ENCODE peak calls at places on chromosomes 5 and 9, in ten cellular contexts. One of them, this sample, is unnamed.

GRCh38 chr5:150538007-150538917 is 30.3 kb downstream of the NDST1 start:
- DNase-seq in HCT116: no peak
- DNase-seq in HFFc6: peak; percentile 88
- DNase-seq in stimulated activated CD4-positive, alpha-beta T cell treated with anti-CD3 and anti-CD28 coated beads, Interleukin-1b, Interleukin-23, amount 100 ng/mL, for 4 hours: no peak
- DNase-seq in astrocyte: peak; percentile 68
- DNase-seq in Calu3: no peak
- DNase-seq in RWPE1: no peak
- DNase-seq in SK-N-SH: no peak
- DNase-seq in sciatic nerve: no peak
- DNase-seq in NCI-H226: peak; percentile 46
- DNase-seq in this sample: no peak

GRCh38 chr5:142874537-142874936 is 104.4 kb downstream of the ARHGAP26 start:
- DNase-seq in HCT116: no peak
- DNase-seq in HFFc6: no peak
- DNase-seq in stimulated activated CD4-positive, alpha-beta T cell treated with anti-CD3 and anti-CD28 coated beads, Interleukin-1b, Interleukin-23, amount 100 ng/mL, for 4 hours: no peak
- DNase-seq in astrocyte: no peak
- DNase-seq in Calu3: peak; percentile 92
- DNase-seq in RWPE1: peak; percentile 68
- DNase-seq in SK-N-SH: no peak
- DNase-seq in sciatic nerve: peak; percentile 86
- DNase-seq in NCI-H226: peak; percentile 63
- DNase-seq in this sample: no peak

GRCh38 chr9:133991964-133992779 is at the start of gene VAV2:
- DNase-seq in HCT116: peak; percentile 29
- DNase-seq in HFFc6: no peak
- DNase-seq in stimulated activated CD4-positive, alpha-beta T cell treated with anti-CD3 and anti-CD28 coated beads, Interleukin-1b, Interleukin-23, amount 100 ng/mL, for 4 hours: peak; percentile 43
- DNase-seq in astrocyte: no peak
- DNase-seq in Calu3: peak; percentile 56
- DNase-seq in RWPE1: peak; percentile 57
- DNase-seq in SK-N-SH: peak; percentile 76
- DNase-seq in sciatic nerve: peak; percentile 82
- DNase-seq in NCI-H226: peak; percentile 66
- DNase-seq in this sample: no peak

GRCh38 chr5:173869316-173869715 is 18.8 kb upstream of the CPEB4 start:
- DNase-seq in HCT116: no peak
- DNase-seq in HFFc6: no peak
- DNase-seq in stimulated activated CD4-positive, alpha-beta T cell treated with anti-CD3 and anti-CD28 coated beads, Interleukin-1b, Interleukin-23, amount 100 ng/mL, for 4 hours: no peak
- DNase-seq in astrocyte: no peak
- DNase-seq in Calu3: no peak
- DNase-seq in RWPE1: no peak
- DNase-seq in SK-N-SH: no peak
- DNase-seq in sciatic nerve: no peak
- DNase-seq in NCI-H226: no peak
- DNase-seq in this sample: no peak

GRCh38 chr5:37716405-37716804 is 123.4 kb downstream of the GDNF start:
- DNase-seq in HCT116: no peak
- DNase-seq in HFFc6: no peak
- DNase-seq in stimulated activated CD4-positive, alpha-beta T cell treated with anti-CD3 and anti-CD28 coated beads, Interleukin-1b, Interleukin-23, amount 100 ng/mL, for 4 hours: no peak
- DNase-seq in astrocyte: no peak
- DNase-seq in Calu3: no peak
- DNase-seq in RWPE1: no peak
- DNase-seq in SK-N-SH: no peak
- DNase-seq in sciatic nerve: no peak
- DNase-seq in NCI-H226: no peak
- DNase-seq in this sample: no peak

GRCh38 chr9:22969350-22969979 is 522.8 kb downstream of the DMRTA1 start:
- DNase-seq in HCT116: no peak
- DNase-seq in HFFc6: no peak
- DNase-seq in stimulated activated CD4-positive, alpha-beta T cell treated with anti-CD3 and anti-CD28 coated beads, Interleukin-1b, Interleukin-23, amount 100 ng/mL, for 4 hours: no peak
- DNase-seq in astrocyte: no peak
- DNase-seq in Calu3: no peak
- DNase-seq in RWPE1: no peak
- DNase-seq in SK-N-SH: no peak
- DNase-seq in sciatic nerve: no peak
- DNase-seq in NCI-H226: no peak
- DNase-seq in this sample: no peak

GRCh38 chr9:125521462-125522327 is 185.3 kb downstream of the MAPKAP1 start:
- DNase-seq in HCT116: peak; percentile 76
- DNase-seq in HFFc6: peak; percentile 96
- DNase-seq in stimulated activated CD4-positive, alpha-beta T cell treated with anti-CD3 and anti-CD28 coated beads, Interleukin-1b, Interleukin-23, amount 100 ng/mL, for 4 hours: no peak
- DNase-seq in astrocyte: peak; percentile 99
- DNase-seq in Calu3: no peak
- DNase-seq in RWPE1: peak; percentile 95
- DNase-seq in SK-N-SH: no peak
- DNase-seq in sciatic nerve: no peak
- DNase-seq in NCI-H226: peak; percentile 89
- DNase-seq in this sample: no peak

GRCh38 chr5:71452876-71453275 is 2.6 kb upstream of the BDP1 start:
- DNase-seq in HCT116: no peak
- DNase-seq in HFFc6: no peak
- DNase-seq in stimulated activated CD4-positive, alpha-beta T cell treated with anti-CD3 and anti-CD28 coated beads, Interleukin-1b, Interleukin-23, amount 100 ng/mL, for 4 hours: no peak
- DNase-seq in astrocyte: no peak
- DNase-seq in Calu3: no peak
- DNase-seq in RWPE1: no peak
- DNase-seq in SK-N-SH: no peak
- DNase-seq in sciatic nerve: no peak
- DNase-seq in NCI-H226: no peak
- DNase-seq in this sample: no peak

GRCh38 chr9:90808226-90808797 is 6.7 kb downstream of the SYK start:
- DNase-seq in HCT116: no peak
- DNase-seq in HFFc6: no peak
- DNase-seq in stimulated activated CD4-positive, alpha-beta T cell treated with anti-CD3 and anti-CD28 coated beads, Interleukin-1b, Interleukin-23, amount 100 ng/mL, for 4 hours: no peak
- DNase-seq in astrocyte: no peak
- DNase-seq in Calu3: no peak
- DNase-seq in RWPE1: no peak
- DNase-seq in SK-N-SH: no peak
- DNase-seq in sciatic nerve: no peak
- DNase-seq in NCI-H226: no peak
- DNase-seq in this sample: no peak

GRCh38 chr9:116792271-116792670 is 105.2 kb downstream of the TRIM32 start:
- DNase-seq in HCT116: no peak
- DNase-seq in HFFc6: no peak
- DNase-seq in stimulated activated CD4-positive, alpha-beta T cell treated with anti-CD3 and anti-CD28 coated beads, Interleukin-1b, Interleukin-23, amount 100 ng/mL, for 4 hours: no peak
- DNase-seq in astrocyte: no peak
- DNase-seq in Calu3: no peak
- DNase-seq in RWPE1: no peak
- DNase-seq in SK-N-SH: peak; percentile 8
- DNase-seq in sciatic nerve: no peak
- DNase-seq in NCI-H226: no peak
- DNase-seq in this sample: peak; percentile 2

GRCh38 chr5:138972230-138972629 is 97.1 kb upstream of the LRRTM2 start:
- DNase-seq in HCT116: no peak
- DNase-seq in HFFc6: no peak
- DNase-seq in stimulated activated CD4-positive, alpha-beta T cell treated with anti-CD3 and anti-CD28 coated beads, Interleukin-1b, Interleukin-23, amount 100 ng/mL, for 4 hours: no peak
- DNase-seq in astrocyte: no peak
- DNase-seq in Calu3: no peak
- DNase-seq in RWPE1: no peak
- DNase-seq in SK-N-SH: no peak
- DNase-seq in sciatic nerve: no peak
- DNase-seq in NCI-H226: no peak
- DNase-seq in this sample: no peak

GRCh38 chr5:53386341-53386740 is 94.1 kb upstream of the FST start:
- DNase-seq in HCT116: no peak
- DNase-seq in HFFc6: peak; percentile 43
- DNase-seq in stimulated activated CD4-positive, alpha-beta T cell treated with anti-CD3 and anti-CD28 coated beads, Interleukin-1b, Interleukin-23, amount 100 ng/mL, for 4 hours: no peak
- DNase-seq in astrocyte: no peak
- DNase-seq in Calu3: no peak
- DNase-seq in RWPE1: no peak
- DNase-seq in SK-N-SH: no peak
- DNase-seq in sciatic nerve: no peak
- DNase-seq in NCI-H226: no peak
- DNase-seq in this sample: no peak

GRCh38 chr5:169248520-169248919 is 52.4 kb downstream of the SLIT3 start:
- DNase-seq in HCT116: no peak
- DNase-seq in HFFc6: no peak
- DNase-seq in stimulated activated CD4-positive, alpha-beta T cell treated with anti-CD3 and anti-CD28 coated beads, Interleukin-1b, Interleukin-23, amount 100 ng/mL, for 4 hours: no peak
- DNase-seq in astrocyte: no peak
- DNase-seq in Calu3: no peak
- DNase-seq in RWPE1: no peak
- DNase-seq in SK-N-SH: no peak
- DNase-seq in sciatic nerve: no peak
- DNase-seq in NCI-H226: no peak
- DNase-seq in this sample: no peak

GRCh38 chr5:14265574-14265973 is 122.4 kb downstream of the TRIO start:
- DNase-seq in HCT116: peak; percentile 74
- DNase-seq in HFFc6: peak; percentile 91
- DNase-seq in stimulated activated CD4-positive, alpha-beta T cell treated with anti-CD3 and anti-CD28 coated beads, Interleukin-1b, Interleukin-23, amount 100 ng/mL, for 4 hours: no peak
- DNase-seq in astrocyte: peak; percentile 96
- DNase-seq in Calu3: no peak
- DNase-seq in RWPE1: peak; percentile 91
- DNase-seq in SK-N-SH: no peak
- DNase-seq in sciatic nerve: no peak
- DNase-seq in NCI-H226: peak; percentile 89
- DNase-seq in this sample: no peak

GRCh38 chr9:135702002-135702721 is at the start of gene KCNT1:
- DNase-seq in HCT116: no peak
- DNase-seq in HFFc6: no peak
- DNase-seq in stimulated activated CD4-positive, alpha-beta T cell treated with anti-CD3 and anti-CD28 coated beads, Interleukin-1b, Interleukin-23, amount 100 ng/mL, for 4 hours: peak; percentile 59
- DNase-seq in astrocyte: no peak
- DNase-seq in Calu3: peak; percentile 62
- DNase-seq in RWPE1: peak; percentile 92
- DNase-seq in SK-N-SH: peak; percentile 99
- DNase-seq in sciatic nerve: no peak
- DNase-seq in NCI-H226: peak; percentile 39
- DNase-seq in this sample: no peak

GRCh38 chr9:130450344-130451003 is 5.7 kb downstream of the ASS1 start:
- DNase-seq in HCT116: no peak
- DNase-seq in HFFc6: no peak
- DNase-seq in stimulated activated CD4-positive, alpha-beta T cell treated with anti-CD3 and anti-CD28 coated beads, Interleukin-1b, Interleukin-23, amount 100 ng/mL, for 4 hours: no peak
- DNase-seq in astrocyte: no peak
- DNase-seq in Calu3: peak; percentile 41
- DNase-seq in RWPE1: no peak
- DNase-seq in SK-N-SH: no peak
- DNase-seq in sciatic nerve: no peak
- DNase-seq in NCI-H226: no peak
- DNase-seq in this sample: no peak

GRCh38 chr5:115432691-115433090 is 111.9 kb downstream of the FEM1C start:
- DNase-seq in HCT116: no peak
- DNase-seq in HFFc6: no peak
- DNase-seq in stimulated activated CD4-positive, alpha-beta T cell treated with anti-CD3 and anti-CD28 coated beads, Interleukin-1b, Interleukin-23, amount 100 ng/mL, for 4 hours: no peak
- DNase-seq in astrocyte: peak; percentile 73
- DNase-seq in Calu3: no peak
- DNase-seq in RWPE1: no peak
- DNase-seq in SK-N-SH: no peak
- DNase-seq in sciatic nerve: no peak
- DNase-seq in NCI-H226: no peak
- DNase-seq in this sample: no peak

This sample was measured in NCI-H187.